ENCODE peak calls at places on chromosomes 7 and 10, in four cellular contexts. One of them, this sample, is unnamed. For H3K36me3, the result is how much of the 10 kb centered on the place peaks cover.

GRCh38 chr7:114419441-114420107 is 5.0 kb downstream of the FOXP2 start:
- DNase-seq in cardiac muscle cell: no peak
- DNase-seq in kidney epithelial cell: no peak
- DNase-seq in Peyer's patch: no peak
- DNase-seq in this sample: no peak

GRCh38 chr10:103507235-103508191 is 14.0 kb downstream of the NEURL1 start:
- DNase-seq in cardiac muscle cell: no peak
- DNase-seq in kidney epithelial cell: no peak
- DNase-seq in Peyer's patch: no peak
- DNase-seq in this sample: no peak

GRCh38 chr7:24456526-24457214 is 116.6 kb upstream of the PALS2 start:
- DNase-seq in cardiac muscle cell: no peak
- DNase-seq in kidney epithelial cell: no peak
- DNase-seq in Peyer's patch: no peak
- DNase-seq in this sample: no peak

GRCh38 chr7:85890244-85890811 is 703.5 kb upstream of the SEMA3D start:
- DNase-seq in cardiac muscle cell: peak
- DNase-seq in kidney epithelial cell: peak
- DNase-seq in Peyer's patch: no peak
- DNase-seq in this sample: no peak

GRCh38 chr10:79137826-79138225 is 69.1 kb downstream of the ZMIZ1 start:
- DNase-seq in cardiac muscle cell: peak
- DNase-seq in kidney epithelial cell: no peak
- DNase-seq in Peyer's patch: no peak
- DNase-seq in this sample: peak

GRCh38 chr7:158843775-158844174 is 12.6 kb upstream of the DYNC2I1 start:
- DNase-seq in cardiac muscle cell: no peak
- DNase-seq in kidney epithelial cell: no peak
- DNase-seq in Peyer's patch: no peak
- DNase-seq in this sample: no peak

GRCh38 chr10:116796910-116797513 is 52.3 kb upstream of the ENO4 start:
- DNase-seq in cardiac muscle cell: peak
- DNase-seq in kidney epithelial cell: no peak
- DNase-seq in Peyer's patch: peak
- DNase-seq in this sample: peak

GRCh38 chr10:48333856-48334255 is 27.4 kb downstream of the MAPK8 start:
- DNase-seq in cardiac muscle cell: no peak
- DNase-seq in kidney epithelial cell: no peak
- DNase-seq in Peyer's patch: no peak
- DNase-seq in this sample: no peak

GRCh38 chr7:42426163-42426562 is 189.2 kb upstream of the GLI3 start:
- DNase-seq in cardiac muscle cell: peak
- DNase-seq in kidney epithelial cell: no peak
- DNase-seq in Peyer's patch: no peak
- DNase-seq in this sample: no peak

GRCh38 chr10:94002156-94002555 is 8.4 kb downstream of the PLCE1 start:
- DNase-seq in cardiac muscle cell: no peak
- DNase-seq in kidney epithelial cell: no peak
- DNase-seq in Peyer's patch: no peak
- DNase-seq in this sample: no peak

GRCh38 chr10:16639457-16639856 is 117.8 kb upstream of the C1QL3 start:
- DNase-seq in cardiac muscle cell: no peak
- DNase-seq in kidney epithelial cell: no peak
- DNase-seq in Peyer's patch: no peak
- DNase-seq in this sample: no peak
- H3K36me3 ChIP-seq in cardiac muscle cell: under half
- H3K36me3 ChIP-seq in kidney epithelial cell: under half
- H3K36me3 ChIP-seq in Peyer's patch: under half
- H3K36me3 ChIP-seq in this sample: under half

GRCh38 chr10:101789686-101790085 is 6.4 kb upstream of the NPM3 start:
- DNase-seq in cardiac muscle cell: no peak
- DNase-seq in kidney epithelial cell: no peak
- DNase-seq in Peyer's patch: no peak
- DNase-seq in this sample: no peak
- H3K36me3 ChIP-seq in cardiac muscle cell: half or more
- H3K36me3 ChIP-seq in kidney epithelial cell: under half
- H3K36me3 ChIP-seq in Peyer's patch: under half
- H3K36me3 ChIP-seq in this sample: under half

GRCh38 chr10:44198096-44198779 is 186.7 kb downstream of the CXCL12 start:
- DNase-seq in cardiac muscle cell: peak
- DNase-seq in kidney epithelial cell: no peak
- DNase-seq in Peyer's patch: no peak
- DNase-seq in this sample: no peak
- H3K36me3 ChIP-seq in cardiac muscle cell: under half
- H3K36me3 ChIP-seq in kidney epithelial cell: under half
- H3K36me3 ChIP-seq in Peyer's patch: under half
- H3K36me3 ChIP-seq in this sample: under half

GRCh38 chr7:105788356-105788755 is 88.0 kb downstream of the ATXN7L1 start:
- DNase-seq in cardiac muscle cell: no peak
- DNase-seq in kidney epithelial cell: no peak
- DNase-seq in Peyer's patch: no peak
- DNase-seq in this sample: no peak

GRCh38 chr7:105792488-105793370 is 83.7 kb downstream of the ATXN7L1 start:
- DNase-seq in cardiac muscle cell: peak
- DNase-seq in kidney epithelial cell: no peak
- DNase-seq in Peyer's patch: no peak
- DNase-seq in this sample: no peak

GRCh38 chr7:105788816-105789349 is 87.5 kb downstream of the ATXN7L1 start:
- DNase-seq in cardiac muscle cell: no peak
- DNase-seq in kidney epithelial cell: no peak
- DNase-seq in Peyer's patch: no peak
- DNase-seq in this sample: no peak

GRCh38 chr7:105791926-105792325 is 84.5 kb downstream of the ATXN7L1 start:
- DNase-seq in cardiac muscle cell: no peak
- DNase-seq in kidney epithelial cell: no peak
- DNase-seq in Peyer's patch: no peak
- DNase-seq in this sample: no peak

GRCh38 chr7:105790996-105791395 is 85.4 kb downstream of the ATXN7L1 start:
- DNase-seq in cardiac muscle cell: no peak
- DNase-seq in kidney epithelial cell: no peak
- DNase-seq in Peyer's patch: no peak
- DNase-seq in this sample: no peak
- H3K36me3 ChIP-seq in cardiac muscle cell: under half
- H3K36me3 ChIP-seq in kidney epithelial cell: under half
- H3K36me3 ChIP-seq in Peyer's patch: under half
- H3K36me3 ChIP-seq in this sample: under half

DNA sequence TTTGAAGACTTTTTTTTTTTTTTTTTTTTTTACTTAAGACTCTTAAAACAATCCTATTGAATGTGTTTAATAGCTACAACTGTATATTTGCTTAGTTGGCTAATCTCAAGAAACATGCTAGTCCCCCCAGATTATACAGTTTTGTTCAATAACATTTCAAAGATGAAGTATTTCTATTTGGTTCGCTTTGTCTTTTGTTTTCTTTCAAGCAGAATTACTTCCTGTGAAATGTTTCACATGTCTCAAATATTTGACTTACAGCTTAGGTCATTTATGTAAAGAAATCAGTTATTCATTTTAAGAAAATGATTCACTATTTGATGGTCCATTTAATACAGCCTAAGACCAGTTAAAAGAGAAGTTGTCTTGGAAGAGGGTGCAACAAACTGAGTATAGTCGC is 12.8 kb upstream of the LAMB1 start:
- DNase-seq in cardiac muscle cell: no peak
- DNase-seq in kidney epithelial cell: no peak
- DNase-seq in Peyer's patch: no peak
- DNase-seq in this sample: no peak
- H3K36me3 ChIP-seq in cardiac muscle cell: under half
- H3K36me3 ChIP-seq in kidney epithelial cell: under half
- H3K36me3 ChIP-seq in Peyer's patch: under half
- H3K36me3 ChIP-seq in this sample: under half

GRCh38 chr7:82293467-82293866 is 150.1 kb downstream of the CACNA2D1 start:
- DNase-seq in cardiac muscle cell: no peak
- DNase-seq in kidney epithelial cell: no peak
- DNase-seq in Peyer's patch: no peak
- DNase-seq in this sample: no peak
- H3K36me3 ChIP-seq in cardiac muscle cell: under half
- H3K36me3 ChIP-seq in kidney epithelial cell: under half
- H3K36me3 ChIP-seq in Peyer's patch: under half
- H3K36me3 ChIP-seq in this sample: under half

GRCh38 chr7:44392618-44393010 is 67.2 kb upstream of the CAMK2B start:
- DNase-seq in cardiac muscle cell: no peak
- DNase-seq in kidney epithelial cell: no peak
- DNase-seq in Peyer's patch: no peak
- DNase-seq in this sample: no peak
- H3K36me3 ChIP-seq in cardiac muscle cell: under half
- H3K36me3 ChIP-seq in kidney epithelial cell: under half
- H3K36me3 ChIP-seq in Peyer's patch: under half
- H3K36me3 ChIP-seq in this sample: under half

GRCh38 chr7:66558660-66559465 is 69.8 kb upstream of the KCTD7 start:
- DNase-seq in cardiac muscle cell: no peak
- DNase-seq in kidney epithelial cell: no peak
- DNase-seq in Peyer's patch: no peak
- DNase-seq in this sample: no peak

GRCh38 chr7:66557214-66558200 is 71.2 kb upstream of the KCTD7 start:
- DNase-seq in cardiac muscle cell: peak
- DNase-seq in kidney epithelial cell: no peak
- DNase-seq in Peyer's patch: peak
- DNase-seq in this sample: peak

GRCh38 chr7:66556177-66556548 is 72.5 kb upstream of the KCTD7 start:
- DNase-seq in cardiac muscle cell: no peak
- DNase-seq in kidney epithelial cell: no peak
- DNase-seq in Peyer's patch: no peak
- DNase-seq in this sample: no peak

GRCh38 chr7:66556549-66557213 is 72.0 kb upstream of the KCTD7 start:
- DNase-seq in cardiac muscle cell: no peak
- DNase-seq in kidney epithelial cell: no peak
- DNase-seq in Peyer's patch: no peak
- DNase-seq in this sample: no peak

DNA sequence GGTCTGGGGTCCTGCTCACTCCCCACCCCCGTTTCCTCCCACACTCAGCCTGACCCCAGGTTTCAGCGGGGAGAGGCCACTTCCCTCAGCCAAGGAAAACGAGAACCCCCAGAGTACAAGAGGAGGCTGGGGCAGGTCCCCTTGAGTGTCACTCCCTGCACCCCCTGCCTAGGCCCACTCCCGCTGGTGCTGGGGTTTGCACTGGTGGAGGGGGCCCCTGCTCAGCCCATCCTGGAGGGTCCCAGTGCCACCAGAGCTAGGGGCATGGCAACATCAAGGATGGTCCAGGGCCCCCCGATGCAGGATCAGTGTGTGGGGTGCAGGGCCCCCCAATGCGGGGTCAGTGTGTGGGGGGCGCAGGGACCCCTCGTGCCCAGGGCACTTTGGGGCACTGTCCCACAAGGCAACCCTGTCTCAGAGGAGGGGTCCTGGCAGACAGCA is 70.5 kb upstream of the KCTD7 start:
- DNase-seq in cardiac muscle cell: no peak
- DNase-seq in kidney epithelial cell: no peak
- DNase-seq in Peyer's patch: no peak
- DNase-seq in this sample: no peak
- H3K36me3 ChIP-seq in cardiac muscle cell: under half
- H3K36me3 ChIP-seq in kidney epithelial cell: under half
- H3K36me3 ChIP-seq in Peyer's patch: under half
- H3K36me3 ChIP-seq in this sample: under half

GRCh38 chr10:97228775-97229157 is 43.0 kb upstream of the SLIT1 start:
- DNase-seq in cardiac muscle cell: no peak
- DNase-seq in kidney epithelial cell: no peak
- DNase-seq in Peyer's patch: no peak
- DNase-seq in this sample: no peak
- H3K36me3 ChIP-seq in cardiac muscle cell: under half
- H3K36me3 ChIP-seq in kidney epithelial cell: under half
- H3K36me3 ChIP-seq in Peyer's patch: under half
- H3K36me3 ChIP-seq in this sample: under half

DNA sequence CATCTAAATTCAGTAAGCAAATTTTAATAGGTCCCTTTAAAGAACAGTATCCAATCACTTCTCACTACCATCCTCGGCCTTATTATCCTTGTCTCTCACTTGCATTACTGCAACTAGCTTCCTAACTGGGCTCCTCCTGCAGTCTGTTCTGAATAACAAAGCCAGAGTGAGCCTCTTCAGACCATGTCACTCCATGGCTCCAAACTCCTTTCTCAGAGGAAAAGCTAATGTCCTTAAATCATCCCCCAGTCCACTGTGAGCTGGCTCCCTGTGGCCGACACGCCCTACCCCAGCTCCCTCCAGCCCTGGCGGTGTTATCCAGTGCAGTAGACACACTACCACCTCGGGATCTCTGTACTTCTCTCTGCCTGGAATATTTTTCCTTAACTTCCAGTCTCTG is 80.0 kb downstream of the EPC1 start:
- DNase-seq in cardiac muscle cell: no peak
- DNase-seq in kidney epithelial cell: no peak
- DNase-seq in Peyer's patch: no peak
- DNase-seq in this sample: no peak
- H3K36me3 ChIP-seq in cardiac muscle cell: under half
- H3K36me3 ChIP-seq in kidney epithelial cell: under half
- H3K36me3 ChIP-seq in Peyer's patch: under half
- H3K36me3 ChIP-seq in this sample: under half

This sample was measured in CD8-positive, alpha-beta T cell.